ENCODE peak calls at places on chromosomes 13 and 19, in four cellular contexts. One of them, this sample, is unnamed.

GRCh38 chr13:41833201-41833600 is 127.7 kb downstream of the VWA8 start:
- DNase-seq in upper lobe of left lung: no peak
- DNase-seq in transverse colon: no peak
- DNase-seq in A549: peak; percentile 31
- DNase-seq in this sample: no peak

GRCh38 chr19:32675720-32676185 is at the start of gene RGS9BP:
- DNase-seq in A549: peak; percentile 88
- DNase-seq in upper lobe of left lung: peak; percentile 85
- DNase-seq in transverse colon: peak; percentile 87
- DNase-seq in this sample: peak; percentile 83

GRCh38 chr19:39865186-39865585 is 19.0 kb upstream of the FBL start:
- DNase-seq in A549: no peak
- DNase-seq in transverse colon: no peak
- DNase-seq in upper lobe of left lung: no peak
- DNase-seq in this sample: no peak

GRCh38 chr13:63299995-63300394 is 1884.3 kb upstream of the PCDH20 start:
- DNase-seq in upper lobe of left lung: no peak
- DNase-seq in A549: no peak
- DNase-seq in transverse colon: no peak
- DNase-seq in this sample: no peak

GRCh38 chr19:16894080-16894479 is 5.3 kb downstream of the F2RL3 start:
- DNase-seq in upper lobe of left lung: no peak
- DNase-seq in transverse colon: no peak
- DNase-seq in A549: no peak
- DNase-seq in this sample: no peak

GRCh38 chr19:19597809-19598306 is 20.6 kb downstream of the PBX4 start:
- DNase-seq in upper lobe of left lung: no peak
- DNase-seq in A549: no peak
- DNase-seq in transverse colon: no peak
- DNase-seq in this sample: no peak

GRCh38 chr19:7236153-7236552 is 58.1 kb downstream of the INSR start:
- DNase-seq in upper lobe of left lung: no peak
- DNase-seq in transverse colon: no peak
- DNase-seq in A549: no peak
- DNase-seq in this sample: no peak

GRCh38 chr19:56347163-56347778 is 32.6 kb upstream of the ZSCAN5A start:
- DNase-seq in A549: no peak
- DNase-seq in transverse colon: no peak
- DNase-seq in upper lobe of left lung: no peak
- DNase-seq in this sample: no peak

GRCh38 chr13:101487046-101487830 is 34.8 kb downstream of the ITGBL1 start:
- DNase-seq in transverse colon: no peak
- DNase-seq in upper lobe of left lung: no peak
- DNase-seq in A549: no peak
- DNase-seq in this sample: no peak

GRCh38 chr19:29576043-29576442 is 30.0 kb upstream of the POP4 start:
- DNase-seq in transverse colon: no peak
- DNase-seq in upper lobe of left lung: no peak
- DNase-seq in A549: no peak
- DNase-seq in this sample: no peak

GRCh38 chr19:38055040-38055439 is 148.0 kb downstream of the SIPA1L3 start:
- DNase-seq in upper lobe of left lung: no peak
- DNase-seq in transverse colon: no peak
- DNase-seq in A549: no peak
- DNase-seq in this sample: no peak

GRCh38 chr19:54390942-54391577 is 24.2 kb upstream of the TTYH1 start:
- DNase-seq in upper lobe of left lung: peak; percentile 29
- DNase-seq in transverse colon: peak; percentile 40
- DNase-seq in A549: peak; percentile 80
- DNase-seq in this sample: peak; percentile 16

GRCh38 chr19:30160996-30161655 is 211.1 kb upstream of the ZNF536 start:
- DNase-seq in upper lobe of left lung: no peak
- DNase-seq in transverse colon: no peak
- DNase-seq in A549: no peak
- DNase-seq in this sample: no peak

GRCh38 chr19:37928527-37929286 is 21.7 kb downstream of the SIPA1L3 start:
- DNase-seq in transverse colon: no peak
- DNase-seq in A549: peak; percentile 68
- DNase-seq in upper lobe of left lung: no peak
- DNase-seq in this sample: no peak

GRCh38 chr19:56765107-56765506 is 75.4 kb downstream of the PEG3 start:
- DNase-seq in upper lobe of left lung: peak; percentile 26
- DNase-seq in transverse colon: peak; percentile 26
- DNase-seq in A549: no peak
- DNase-seq in this sample: peak; percentile 88

GRCh38 chr19:58123354-58123753 is 25.3 kb upstream of the ZSCAN18 start:
- DNase-seq in transverse colon: no peak
- DNase-seq in A549: no peak
- DNase-seq in upper lobe of left lung: no peak
- DNase-seq in this sample: no peak

GRCh38 chr13:34734932-34735331 is 207.1 kb upstream of the NBEA start:
- DNase-seq in transverse colon: no peak
- DNase-seq in upper lobe of left lung: no peak
- DNase-seq in A549: no peak
- DNase-seq in this sample: no peak

GRCh38 chr19:15173746-15174404 is 26.9 kb downstream of the NOTCH3 start:
- DNase-seq in upper lobe of left lung: no peak
- DNase-seq in transverse colon: no peak
- DNase-seq in A549: no peak
- DNase-seq in this sample: no peak

DNA sequence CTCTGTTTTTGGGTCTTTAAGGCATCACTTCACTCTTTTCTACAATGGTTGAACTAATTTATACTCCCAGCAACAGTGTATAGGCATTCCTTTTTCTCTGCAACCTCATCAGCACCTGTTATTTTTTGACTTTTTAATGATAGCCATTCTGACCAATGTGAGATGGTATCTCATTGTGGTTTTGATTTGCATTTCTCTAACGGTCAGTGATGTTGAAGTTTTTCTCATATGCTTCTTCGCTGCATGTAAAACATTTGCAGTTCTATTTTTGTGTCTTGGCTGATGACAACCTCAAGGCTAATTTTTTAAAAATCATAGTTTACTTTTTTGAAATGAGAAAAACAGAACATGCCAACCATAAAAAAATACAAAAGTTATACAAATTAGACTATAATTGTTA is 258.2 kb upstream of the EDNRB start:
- DNase-seq in A549: no peak
- DNase-seq in upper lobe of left lung: no peak
- DNase-seq in transverse colon: no peak
- DNase-seq in this sample: no peak
- TF ChIP-seq EP300 in A549: no peak
- TF ChIP-seq EP300 in upper lobe of left lung: no peak
- TF ChIP-seq EP300 in transverse colon: no peak
- TF ChIP-seq EP300 in this sample: no peak

GRCh38 chr19:2627319-2627829 is 75.1 kb downstream of the GNG7 start:
- DNase-seq in A549: peak; percentile 81
- DNase-seq in transverse colon: peak; percentile 69
- DNase-seq in upper lobe of left lung: peak; percentile 95
- DNase-seq in this sample: no peak
- TF ChIP-seq POLR2A in A549: no peak
- TF ChIP-seq POLR2A in transverse colon: peak; percentile 23
- TF ChIP-seq POLR2A in upper lobe of left lung: peak; percentile 81
- TF ChIP-seq POLR2A in this sample: no peak

GRCh38 chr13:109412232-109412935 is 374.0 kb downstream of the IRS2 start:
- DNase-seq in upper lobe of left lung: no peak
- DNase-seq in transverse colon: peak; percentile 32
- DNase-seq in A549: peak; percentile 60
- DNase-seq in this sample: no peak
- H3K4me3 ChIP-seq in upper lobe of left lung: no peak overlapping the region
- H3K4me3 ChIP-seq in transverse colon: no peak overlapping the region
- H3K4me3 ChIP-seq in A549: no peak overlapping the region
- H3K4me3 ChIP-seq in this sample: no peak overlapping the region

DNA sequence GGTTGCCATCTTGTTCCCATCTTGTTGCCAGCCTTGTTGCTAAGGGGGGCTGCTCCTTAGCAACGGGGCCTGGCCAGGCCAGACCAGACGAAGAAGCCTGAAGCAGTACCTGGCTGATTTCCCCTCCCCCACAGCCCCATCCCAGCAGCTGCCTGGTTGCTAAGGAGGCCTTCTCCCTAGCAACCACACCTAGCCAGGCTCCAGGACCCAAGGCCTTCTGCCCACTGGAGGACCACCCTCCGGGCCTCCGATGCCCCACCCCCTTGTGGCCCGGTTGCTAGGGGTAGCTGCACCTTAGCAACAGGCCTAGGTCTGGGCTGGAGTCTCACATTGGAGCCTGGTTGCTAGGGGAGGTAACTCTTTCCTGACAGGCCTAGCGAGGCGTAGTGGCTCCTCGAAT is 3.9 kb downstream of the PRRG2 start:
- DNase-seq in transverse colon: no peak
- DNase-seq in upper lobe of left lung: no peak
- DNase-seq in A549: no peak
- DNase-seq in this sample: no peak
- TF ChIP-seq EP300 in transverse colon: no peak
- TF ChIP-seq EP300 in upper lobe of left lung: no peak
- TF ChIP-seq EP300 in A549: no peak
- TF ChIP-seq EP300 in this sample: no peak

GRCh38 chr13:27952931-27953670 is 16.0 kb downstream of the CDX2 start:
- DNase-seq in transverse colon: peak; percentile 84
- DNase-seq in A549: no peak
- DNase-seq in upper lobe of left lung: no peak
- DNase-seq in this sample: no peak
- TF ChIP-seq POLR2A in transverse colon: peak; percentile 12
- TF ChIP-seq POLR2A in A549: no peak
- TF ChIP-seq POLR2A in upper lobe of left lung: no peak
- TF ChIP-seq POLR2A in this sample: no peak

GRCh38 chr13:112103971-112104872 is 37.3 kb downstream of the SOX1 start:
- DNase-seq in transverse colon: no peak
- DNase-seq in A549: no peak
- DNase-seq in upper lobe of left lung: no peak
- DNase-seq in this sample: no peak
- H3K4me3 ChIP-seq in transverse colon: no peak overlapping the region
- H3K4me3 ChIP-seq in A549: no peak overlapping the region
- H3K4me3 ChIP-seq in upper lobe of left lung: no peak overlapping the region
- H3K4me3 ChIP-seq in this sample: no peak overlapping the region

GRCh38 chr13:40770934-40771618 is at the start of gene MRPS31:
- DNase-seq in upper lobe of left lung: peak; percentile 99
- DNase-seq in A549: peak; percentile 93
- DNase-seq in transverse colon: peak; percentile 97
- DNase-seq in this sample: peak; percentile 92
- TF ChIP-seq EP300 in upper lobe of left lung: no peak
- TF ChIP-seq EP300 in A549: no peak
- TF ChIP-seq EP300 in transverse colon: no peak
- TF ChIP-seq EP300 in this sample: no peak

GRCh38 chr19:52007436-52007804 is 591 bp downstream of the ZNF615 start:
- DNase-seq in A549: peak; percentile 18
- DNase-seq in transverse colon: no peak
- DNase-seq in upper lobe of left lung: no peak
- DNase-seq in this sample: no peak

GRCh38 chr19:52010674-52011073 is 2.7 kb upstream of the ZNF615 start:
- DNase-seq in A549: no peak
- DNase-seq in transverse colon: no peak
- DNase-seq in upper lobe of left lung: no peak
- DNase-seq in this sample: no peak

GRCh38 chr19:52007805-52008557 is at the start of gene ZNF615:
- DNase-seq in upper lobe of left lung: peak; percentile 93
- DNase-seq in transverse colon: peak; percentile 90
- DNase-seq in A549: peak; percentile 93
- DNase-seq in this sample: peak; percentile 90
- TF ChIP-seq POLR2A in upper lobe of left lung: peak; percentile 64
- TF ChIP-seq POLR2A in transverse colon: no peak
- TF ChIP-seq POLR2A in A549: peak; percentile 47
- TF ChIP-seq POLR2A in this sample: peak; percentile 32

GRCh38 chr13:75423946-75424345 is 58.0 kb downstream of the TBC1D4 start:
- DNase-seq in A549: no peak
- DNase-seq in transverse colon: no peak
- DNase-seq in upper lobe of left lung: no peak
- DNase-seq in this sample: no peak

GRCh38 chr13:75430618-75431209 is 51.3 kb downstream of the TBC1D4 start:
- DNase-seq in transverse colon: no peak
- DNase-seq in A549: no peak
- DNase-seq in upper lobe of left lung: no peak
- DNase-seq in this sample: no peak

GRCh38 chr13:75425216-75426009 is 56.6 kb downstream of the TBC1D4 start:
- DNase-seq in A549: no peak
- DNase-seq in transverse colon: no peak
- DNase-seq in upper lobe of left lung: no peak
- DNase-seq in this sample: no peak

GRCh38 chr13:75423383-75423782 is 58.6 kb downstream of the TBC1D4 start:
- DNase-seq in A549: no peak
- DNase-seq in upper lobe of left lung: no peak
- DNase-seq in transverse colon: no peak
- DNase-seq in this sample: no peak

GRCh38 chr13:75426421-75426820 is 55.5 kb downstream of the TBC1D4 start:
- DNase-seq in transverse colon: no peak
- DNase-seq in upper lobe of left lung: no peak
- DNase-seq in A549: no peak
- DNase-seq in this sample: no peak
- H3K4me3 ChIP-seq in transverse colon: no peak overlapping the region
- H3K4me3 ChIP-seq in upper lobe of left lung: no peak overlapping the region
- H3K4me3 ChIP-seq in A549: no peak overlapping the region
- H3K4me3 ChIP-seq in this sample: no peak overlapping the region